ENCODE peak calls at places on chromosomes 5 and 9, in five cellular contexts. One of them, this sample, is unnamed.

GRCh38 chr9:1044643-1045042 is 5.5 kb upstream of the DMRT2 start:
- DNase-seq in nephron progenitor cell: no peak
- DNase-seq in BJ: no peak
- DNase-seq in upper lobe of right lung: no peak
- DNase-seq in epithelial cell of esophagus: no peak
- DNase-seq in this sample: no peak

GRCh38 chr5:58127132-58127485 is 332.8 kb downstream of the PLK2 start:
- DNase-seq in nephron progenitor cell: no peak
- DNase-seq in BJ: no peak
- DNase-seq in upper lobe of right lung: no peak
- DNase-seq in epithelial cell of esophagus: no peak
- DNase-seq in this sample: no peak

GRCh38 chr9:110334183-110334582 is 3.5 kb downstream of the TXNDC8 start:
- DNase-seq in nephron progenitor cell: no peak
- DNase-seq in BJ: no peak
- DNase-seq in upper lobe of right lung: no peak
- DNase-seq in epithelial cell of esophagus: no peak
- DNase-seq in this sample: no peak

GRCh38 chr5:80147119-80147815 is 108.6 kb downstream of the SERINC5 start:
- DNase-seq in nephron progenitor cell: no peak
- DNase-seq in BJ: no peak
- DNase-seq in upper lobe of right lung: no peak
- DNase-seq in epithelial cell of esophagus: no peak
- DNase-seq in this sample: no peak

GRCh38 chr9:107131108-107131799 is 151.8 kb upstream of the RAD23B start:
- DNase-seq in nephron progenitor cell: no peak
- DNase-seq in BJ: no peak
- DNase-seq in upper lobe of right lung: no peak
- DNase-seq in epithelial cell of esophagus: peak; percentile 45
- DNase-seq in this sample: no peak

GRCh38 chr5:149981233-149981632 is 19.2 kb downstream of the TIGD6 start:
- DNase-seq in nephron progenitor cell: no peak
- DNase-seq in BJ: no peak
- DNase-seq in upper lobe of right lung: no peak
- DNase-seq in epithelial cell of esophagus: no peak
- DNase-seq in this sample: no peak

GRCh38 chr5:170220196-170220595 is 12.6 kb upstream of the C5orf58 start:
- DNase-seq in nephron progenitor cell: no peak
- DNase-seq in BJ: no peak
- DNase-seq in upper lobe of right lung: no peak
- DNase-seq in epithelial cell of esophagus: no peak
- DNase-seq in this sample: no peak

GRCh38 chr5:13814293-13814692 is 130.2 kb downstream of the DNAH5 start:
- DNase-seq in nephron progenitor cell: no peak
- DNase-seq in BJ: no peak
- DNase-seq in upper lobe of right lung: no peak
- DNase-seq in epithelial cell of esophagus: peak; percentile 29
- DNase-seq in this sample: no peak

GRCh38 chr5:32471784-32472183 is 27.2 kb upstream of the ZFR start:
- DNase-seq in nephron progenitor cell: no peak
- DNase-seq in BJ: no peak
- DNase-seq in upper lobe of right lung: no peak
- DNase-seq in epithelial cell of esophagus: no peak
- DNase-seq in this sample: no peak

DNA sequence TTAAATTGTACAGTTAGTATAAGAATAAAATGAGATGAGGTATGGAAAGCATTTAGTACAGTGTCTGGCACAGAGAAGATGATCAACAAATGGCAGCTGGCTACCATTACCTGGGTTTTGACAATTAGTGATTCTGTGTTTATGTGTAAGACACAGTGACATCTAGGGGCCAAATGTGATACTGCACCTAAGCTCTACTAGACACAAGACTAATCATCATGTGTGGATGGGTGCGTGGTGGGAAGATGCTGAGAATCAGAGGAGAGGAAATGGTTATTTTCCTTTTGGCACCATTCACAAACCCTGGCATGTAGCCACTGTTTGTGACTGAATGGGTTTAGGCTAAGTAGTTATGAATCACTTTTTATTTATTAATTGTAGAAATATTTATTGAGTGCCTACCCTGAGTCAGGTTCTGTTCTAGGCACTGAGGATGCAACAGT is 109.8 kb upstream of the TBC1D2 start:
- DNase-seq in nephron progenitor cell: no peak
- DNase-seq in BJ: no peak
- DNase-seq in upper lobe of right lung: no peak
- DNase-seq in epithelial cell of esophagus: peak; percentile 56
- DNase-seq in this sample: no peak
- TF ChIP-seq CTCF in nephron progenitor cell: peak; percentile 26
- TF ChIP-seq CTCF in BJ: peak; percentile 46
- TF ChIP-seq CTCF in upper lobe of right lung: peak; percentile 49
- TF ChIP-seq CTCF in epithelial cell of esophagus: peak; percentile 50
- TF ChIP-seq CTCF in this sample: peak; percentile 75

GRCh38 chr5:76014005-76014404 is 69.2 kb upstream of the SV2C start:
- DNase-seq in nephron progenitor cell: no peak
- DNase-seq in BJ: no peak
- DNase-seq in upper lobe of right lung: no peak
- DNase-seq in epithelial cell of esophagus: no peak
- DNase-seq in this sample: no peak

DNA sequence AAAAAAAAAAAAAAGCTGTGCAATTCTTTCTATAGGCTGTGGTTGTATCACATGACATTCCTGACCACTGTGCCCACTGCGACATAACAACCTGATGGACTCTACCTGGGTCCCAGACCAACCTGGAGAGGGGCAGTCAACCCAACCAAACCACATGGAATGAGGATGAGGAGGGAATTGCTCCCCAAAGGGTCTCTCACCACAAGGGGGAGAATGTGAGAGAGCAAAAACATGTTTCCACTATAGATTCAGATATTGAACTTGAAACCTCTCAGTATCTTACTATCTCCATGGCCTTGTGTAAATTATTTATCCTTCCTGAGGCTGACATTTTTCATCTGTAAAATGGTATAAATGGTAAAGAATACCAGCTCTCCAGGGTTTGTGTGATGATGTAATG is 66.9 kb upstream of the SV2C start:
- DNase-seq in nephron progenitor cell: no peak
- DNase-seq in BJ: no peak
- DNase-seq in upper lobe of right lung: no peak
- DNase-seq in epithelial cell of esophagus: no peak
- DNase-seq in this sample: no peak
- TF ChIP-seq CTCF in nephron progenitor cell: no peak
- TF ChIP-seq CTCF in BJ: no peak
- TF ChIP-seq CTCF in upper lobe of right lung: no peak
- TF ChIP-seq CTCF in epithelial cell of esophagus: peak; percentile 5
- TF ChIP-seq CTCF in this sample: peak; percentile 7

GRCh38 chr5:92378961-92379611 is 996.0 kb upstream of the ARRDC3 start:
- DNase-seq in nephron progenitor cell: no peak
- DNase-seq in BJ: no peak
- DNase-seq in upper lobe of right lung: no peak
- DNase-seq in epithelial cell of esophagus: peak; percentile 52
- DNase-seq in this sample: no peak
- TF ChIP-seq CTCF in nephron progenitor cell: no peak
- TF ChIP-seq CTCF in BJ: no peak
- TF ChIP-seq CTCF in upper lobe of right lung: no peak
- TF ChIP-seq CTCF in epithelial cell of esophagus: no peak
- TF ChIP-seq CTCF in this sample: no peak

DNA sequence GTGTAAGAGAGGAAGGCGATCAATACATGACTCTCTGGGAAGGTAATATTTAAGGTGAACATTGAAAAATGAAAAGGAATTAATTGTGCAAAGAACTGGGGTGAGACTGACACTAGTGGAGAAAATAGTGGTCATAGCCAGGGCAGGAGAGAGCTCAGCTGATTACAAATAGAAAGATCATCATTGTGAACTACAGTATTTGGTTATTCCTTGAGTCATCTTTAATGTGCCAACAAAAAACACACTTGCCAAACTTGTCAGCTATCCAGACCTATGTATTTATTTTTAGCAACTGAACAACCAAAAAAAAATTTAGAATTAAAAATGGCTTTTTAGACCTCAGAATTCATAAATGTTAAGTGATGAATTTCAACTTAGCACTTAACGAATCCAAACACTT is 749.8 kb upstream of the CDH9 start:
- DNase-seq in nephron progenitor cell: no peak
- DNase-seq in BJ: no peak
- DNase-seq in upper lobe of right lung: no peak
- DNase-seq in epithelial cell of esophagus: peak; percentile 15
- DNase-seq in this sample: no peak
- TF ChIP-seq CTCF in nephron progenitor cell: no peak
- TF ChIP-seq CTCF in BJ: no peak
- TF ChIP-seq CTCF in upper lobe of right lung: no peak
- TF ChIP-seq CTCF in epithelial cell of esophagus: no peak
- TF ChIP-seq CTCF in this sample: no peak

GRCh38 chr9:134392900-134393299 is 66.6 kb downstream of the RXRA start:
- DNase-seq in nephron progenitor cell: no peak
- DNase-seq in BJ: no peak
- DNase-seq in upper lobe of right lung: no peak
- DNase-seq in epithelial cell of esophagus: no peak
- DNase-seq in this sample: no peak
- TF ChIP-seq CTCF in nephron progenitor cell: no peak
- TF ChIP-seq CTCF in BJ: no peak
- TF ChIP-seq CTCF in upper lobe of right lung: no peak
- TF ChIP-seq CTCF in epithelial cell of esophagus: no peak
- TF ChIP-seq CTCF in this sample: no peak

DNA sequence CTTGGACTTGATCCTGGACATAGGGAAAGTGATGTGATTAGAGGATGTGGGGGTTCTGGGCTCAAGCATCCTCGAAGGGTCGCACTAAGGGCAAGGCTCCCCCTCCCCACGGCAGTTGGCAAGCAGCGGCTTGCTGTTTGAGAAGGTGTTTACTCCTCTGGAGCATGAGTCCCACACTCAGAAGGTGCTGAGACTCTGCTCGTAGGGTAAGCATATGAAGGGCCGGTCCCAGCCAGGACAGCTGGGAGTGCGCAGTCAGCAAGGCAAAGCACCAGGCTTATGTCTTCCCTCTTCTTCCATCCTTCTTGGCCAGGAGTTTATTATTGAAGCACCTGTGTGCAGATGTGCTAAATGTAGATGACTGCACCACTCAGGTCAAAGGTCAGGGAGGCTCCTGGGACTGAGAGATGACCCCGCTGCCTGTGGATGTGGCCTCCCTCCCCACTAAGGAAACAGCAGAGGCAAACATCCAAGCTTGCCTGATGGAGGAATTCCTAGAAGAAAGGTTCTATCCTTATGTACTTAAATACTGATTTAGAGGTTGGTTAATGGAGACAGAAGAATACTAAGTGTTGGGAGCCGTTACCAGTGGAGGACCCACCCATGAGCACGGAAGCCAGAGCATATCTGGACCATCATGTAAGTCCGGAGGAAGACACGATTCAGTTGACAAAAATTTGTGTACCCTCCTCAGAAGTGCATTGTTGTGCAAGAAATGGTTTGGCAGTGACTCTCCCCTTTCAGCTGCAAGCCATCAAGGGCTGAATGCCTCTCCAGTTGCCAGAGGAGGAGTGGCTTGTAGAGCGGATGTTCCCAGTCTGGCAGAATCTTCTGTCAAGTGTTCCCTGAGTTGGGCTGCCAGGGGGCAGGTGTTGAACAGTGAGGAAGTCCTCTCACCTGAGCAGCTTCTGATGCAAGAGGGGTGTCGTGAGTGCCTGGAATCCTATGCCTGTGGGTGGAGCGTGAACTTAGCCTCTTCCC is 27.2 kb upstream of the CDKN2AIPNL start:
- DNase-seq in nephron progenitor cell: no peak
- DNase-seq in BJ: peak; percentile 98
- DNase-seq in upper lobe of right lung: peak; percentile 89
- DNase-seq in epithelial cell of esophagus: peak; percentile 99
- DNase-seq in this sample: no peak
- TF ChIP-seq CTCF in nephron progenitor cell: no peak
- TF ChIP-seq CTCF in BJ: no peak
- TF ChIP-seq CTCF in upper lobe of right lung: no peak
- TF ChIP-seq CTCF in epithelial cell of esophagus: peak; percentile 32
- TF ChIP-seq CTCF in this sample: no peak

GRCh38 chr9:111853450-111853827 is 43.2 kb upstream of the UGCG start:
- DNase-seq in nephron progenitor cell: no peak
- DNase-seq in BJ: peak; percentile 60
- DNase-seq in upper lobe of right lung: no peak
- DNase-seq in epithelial cell of esophagus: no peak
- DNase-seq in this sample: no peak
- TF ChIP-seq CTCF in nephron progenitor cell: no peak
- TF ChIP-seq CTCF in BJ: no peak
- TF ChIP-seq CTCF in upper lobe of right lung: no peak
- TF ChIP-seq CTCF in epithelial cell of esophagus: no peak
- TF ChIP-seq CTCF in this sample: no peak

GRCh38 chr9:136645903-136646754 is 16.6 kb upstream of the EGFL7 start:
- DNase-seq in nephron progenitor cell: peak; percentile 63
- DNase-seq in BJ: no peak
- DNase-seq in upper lobe of right lung: peak; percentile 76
- DNase-seq in epithelial cell of esophagus: no peak
- DNase-seq in this sample: peak; percentile 70
- TF ChIP-seq CTCF in nephron progenitor cell: no peak
- TF ChIP-seq CTCF in BJ: no peak
- TF ChIP-seq CTCF in upper lobe of right lung: peak; percentile 19
- TF ChIP-seq CTCF in epithelial cell of esophagus: no peak
- TF ChIP-seq CTCF in this sample: no peak

GRCh38 chr9:37520641-37521040 is 34.9 kb downstream of the POLR1E start:
- DNase-seq in nephron progenitor cell: no peak
- DNase-seq in BJ: no peak
- DNase-seq in upper lobe of right lung: no peak
- DNase-seq in epithelial cell of esophagus: no peak
- DNase-seq in this sample: no peak
- TF ChIP-seq CTCF in nephron progenitor cell: peak; percentile 10
- TF ChIP-seq CTCF in BJ: no peak
- TF ChIP-seq CTCF in upper lobe of right lung: no peak
- TF ChIP-seq CTCF in epithelial cell of esophagus: no peak
- TF ChIP-seq CTCF in this sample: no peak

This sample was measured in glutamatergic neuron.